ENCODE peak calls at places on chromosomes 4 and X, in five cellular contexts. B is heart left ventricle, X is pancreas, P is fibroblast of lung, Z is AG04450. A is an unnamed sample.

GRCh38 chr4:76308548-76308947 is 2.0 kb downstream of the STBD1 start:
- DNase-seq in B (peak), X (peak), P (no peak), Z (no peak), A (no peak)

GRCh38 chrX:36898301-36898700 is 109.9 kb upstream of the FAM47C start:
- DNase-seq in B (no peak), X (no peak), P (peak), Z (no peak), A (no peak)

GRCh38 chrX:154517101-154517781 is 1.2 kb upstream of the FAM3A start:
- DNase-seq in B (no peak), X (no peak), P (peak), Z (no peak), A (peak)

GRCh38 chr4:185335579-185335978 is 60.1 kb downstream of the LRP2BP start:
- DNase-seq in B (no peak), X (no peak), P (no peak), Z (no peak), A (no peak)

GRCh38 chrX:45769919-45770582 is 569.4 kb upstream of the DIPK2B start:
- DNase-seq in B (peak), X (peak), P (peak), Z (peak), A (peak)

GRCh38 chr4:106255195-106255594 is 60.8 kb downstream of the TBCK start:
- DNase-seq in B (peak), X (peak), P (no peak), Z (no peak), A (no peak)

GRCh38 chrX:153794897-153795816 is 689 bp downstream of the SSR4 start:
- DNase-seq in B (no peak), X (peak), P (no peak), Z (no peak), A (no peak)

GRCh38 chr4:68079918-68080317 is 49.8 kb downstream of the TMPRSS11F start:
- DNase-seq in B (no peak), X (no peak), P (no peak), Z (no peak), A (no peak)

GRCh38 chr4:186760576-186760975 is 36.9 kb upstream of the FAT1 start:
- DNase-seq in B (no peak), X (no peak), P (peak), Z (no peak), A (no peak)

GRCh38 chr4:186901850-186902249 is 178.2 kb upstream of the FAT1 start:
- DNase-seq in B (no peak), X (no peak), P (no peak), Z (no peak), A (no peak)

GRCh38 chr4:98485816-98486355 is 172.5 kb downstream of the TSPAN5 start:
- DNase-seq in B (no peak), X (no peak), P (no peak), Z (no peak), A (no peak)

DNA sequence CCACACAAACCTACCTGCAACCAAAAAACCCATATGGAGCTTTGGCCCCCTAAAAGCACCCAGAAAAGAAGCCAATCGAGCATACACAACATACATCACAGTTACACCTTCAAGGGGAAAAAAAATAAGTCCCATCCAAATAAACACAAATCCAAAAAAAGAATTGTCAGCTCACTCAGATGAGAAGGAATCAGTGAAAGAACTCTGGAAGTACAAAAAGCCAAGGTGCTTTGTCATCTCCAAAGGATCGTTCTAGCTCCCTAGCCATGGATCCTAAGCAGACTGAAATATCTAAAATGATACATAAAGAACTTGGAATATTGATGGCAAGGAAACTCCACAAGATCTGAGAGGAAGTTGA is 119.2 kb downstream of the NEK1 start:
- DNase-seq in B (no peak), X (no peak), P (no peak), Z (no peak), A (no peak)
- TF ChIP-seq CTCF in B (no peak), X (no peak), P (no peak), Z (no peak), A (no peak)

GRCh38 chr4:2257361-2258001 is 4.4 kb downstream of the MXD4 start:
- DNase-seq in B (peak), X (peak), P (no peak), Z (no peak), A (peak)
- H3K27ac ChIP-seq in B (peak), X (no peak), P (no peak), Z (no peak), A (peak)

DNA sequence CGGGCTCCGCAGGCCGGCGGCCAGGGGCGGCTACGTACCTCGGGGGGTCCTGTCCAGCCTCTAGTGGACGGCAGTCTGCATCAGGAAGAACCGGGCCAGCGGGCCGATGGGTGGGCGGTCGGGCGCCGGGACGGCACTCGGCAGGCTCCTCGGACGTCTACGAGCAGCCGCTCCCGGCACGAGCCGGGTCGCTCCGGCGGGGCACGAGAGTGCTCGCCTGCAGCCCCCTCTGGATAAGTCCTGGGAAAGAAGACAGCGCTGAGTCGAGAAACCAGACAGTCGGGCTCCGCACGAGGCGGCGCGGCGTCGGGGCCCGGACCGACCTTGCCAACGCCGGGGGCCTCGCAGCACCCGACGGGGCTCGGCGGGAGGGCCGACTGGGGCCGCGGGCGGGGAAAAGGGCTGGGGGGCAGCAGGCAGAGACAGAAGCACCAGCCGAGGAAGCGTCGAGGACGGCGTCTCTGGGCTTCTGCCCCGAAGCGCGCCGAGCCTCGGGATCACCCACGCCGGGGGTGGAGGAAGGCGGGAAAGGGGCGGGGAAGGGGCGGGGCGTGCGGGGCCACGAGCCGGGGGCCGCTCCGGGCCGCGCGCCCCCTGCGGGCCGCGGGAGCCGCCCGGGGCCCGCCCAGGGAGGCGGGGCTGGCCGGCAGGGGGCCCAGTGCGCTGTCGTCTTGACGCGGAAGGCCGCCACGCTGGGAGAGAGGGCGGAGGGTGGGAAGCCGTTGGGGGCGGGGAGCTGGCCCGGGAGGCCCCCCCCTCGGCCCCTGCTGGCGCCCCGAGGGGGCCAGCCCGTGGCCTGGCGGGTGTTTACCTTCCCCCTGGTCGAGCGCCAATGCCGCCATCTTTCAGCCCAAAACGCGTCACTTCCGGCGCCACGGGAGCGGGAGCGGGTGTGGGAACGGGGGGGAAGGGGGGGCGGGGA is 1.9 kb downstream of the KLHL15 start:
- DNase-seq in B (peak), X (peak), P (peak), Z (peak), A (peak)
- TF ChIP-seq CTCF in B (peak), X (no peak), P (peak), Z (no peak), A (no peak)

DNA sequence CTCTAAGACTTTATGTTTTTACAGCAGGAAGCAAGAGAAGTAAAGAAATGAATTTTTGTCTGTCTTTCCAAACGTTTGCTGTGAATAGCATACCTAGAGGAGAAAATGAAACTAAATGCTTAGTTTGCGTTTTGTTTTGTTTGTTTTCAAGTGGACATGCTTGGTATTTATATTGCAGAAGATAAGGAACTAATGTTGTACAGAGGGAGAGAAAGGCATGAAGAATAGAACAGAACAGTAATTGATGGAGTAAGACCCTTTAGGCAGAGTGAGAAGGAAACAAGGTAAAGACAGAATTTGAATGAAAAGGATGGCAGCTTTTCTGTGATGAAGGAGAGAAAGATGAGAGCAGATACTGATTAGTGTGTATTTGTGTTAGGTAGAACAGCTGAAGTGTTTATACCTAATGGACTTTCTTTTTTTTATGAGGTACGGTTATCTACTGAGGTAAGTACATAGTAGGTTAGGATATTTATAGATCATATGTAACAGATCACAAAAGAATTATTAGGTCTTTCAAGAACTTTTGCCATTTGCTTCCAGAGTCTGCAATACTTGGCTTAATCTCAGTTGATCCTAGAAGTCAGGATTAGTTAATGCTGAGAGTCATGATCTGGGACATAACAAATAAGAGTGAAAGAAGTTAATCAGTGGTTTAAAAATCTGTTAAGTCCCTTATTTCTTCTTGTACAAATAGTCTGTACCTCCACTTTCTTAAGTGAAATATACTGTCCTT is 36.9 kb downstream of the FABP2 start:
- DNase-seq in B (no peak), X (no peak), P (peak), Z (no peak), A (no peak)
- H3K27ac ChIP-seq in B (no peak), X (peak), P (no peak), Z (no peak), A (peak)

GRCh38 chr4:143207555-143207954 is 22.8 kb downstream of the USP38 start:
- DNase-seq in B (no peak), X (no peak), P (peak), Z (no peak), A (no peak)
- TF ChIP-seq CTCF in B (peak), X (no peak), P (peak), Z (peak), A (peak)

DNA sequence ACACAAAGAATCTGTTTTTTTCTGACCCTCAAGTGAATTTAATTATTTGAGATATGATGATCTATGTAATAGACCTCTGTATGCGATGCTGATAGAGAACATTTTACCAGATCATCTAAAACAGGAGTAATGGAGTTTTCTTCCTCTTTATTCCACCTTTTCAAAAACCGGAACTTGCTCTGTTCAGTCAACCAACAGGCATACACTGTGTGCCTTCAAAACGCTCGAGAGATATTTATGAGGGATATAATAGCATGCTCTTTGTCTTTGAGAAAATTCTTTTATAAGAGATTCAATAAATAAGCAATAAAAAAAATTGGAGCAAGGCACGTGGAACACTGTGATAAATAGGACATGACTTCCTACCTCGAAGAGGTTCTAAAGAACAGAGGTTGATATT is 2.0 kb downstream of the NYX start:
- DNase-seq in B (no peak), X (no peak), P (no peak), Z (no peak), A (no peak)
- H3K27ac ChIP-seq in B (peak), X (no peak), P (no peak), Z (no peak), A (peak)

DNA sequence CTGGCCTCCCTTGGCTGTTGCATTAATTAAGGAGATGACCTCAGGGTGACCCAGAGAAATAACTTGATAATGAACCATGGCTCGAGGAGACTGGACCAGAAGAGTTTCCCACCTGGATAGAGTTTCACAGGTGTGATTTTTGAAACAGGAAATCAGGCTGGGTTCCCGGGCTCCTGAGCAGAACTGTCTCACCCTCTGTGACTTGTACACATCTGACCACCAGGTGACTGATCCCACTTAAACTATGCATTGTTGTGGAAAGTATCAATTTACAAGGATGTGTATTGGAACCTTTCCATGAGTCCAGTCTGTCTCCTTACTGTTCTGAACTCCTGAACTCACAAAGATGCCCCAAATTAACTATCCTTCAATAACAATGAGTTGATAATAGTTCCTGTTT is 220.3 kb downstream of the PTTG2 start:
- DNase-seq in B (no peak), X (no peak), P (no peak), Z (no peak), A (no peak)
- TF ChIP-seq CTCF in B (no peak), X (no peak), P (no peak), Z (no peak), A (no peak)

DNA sequence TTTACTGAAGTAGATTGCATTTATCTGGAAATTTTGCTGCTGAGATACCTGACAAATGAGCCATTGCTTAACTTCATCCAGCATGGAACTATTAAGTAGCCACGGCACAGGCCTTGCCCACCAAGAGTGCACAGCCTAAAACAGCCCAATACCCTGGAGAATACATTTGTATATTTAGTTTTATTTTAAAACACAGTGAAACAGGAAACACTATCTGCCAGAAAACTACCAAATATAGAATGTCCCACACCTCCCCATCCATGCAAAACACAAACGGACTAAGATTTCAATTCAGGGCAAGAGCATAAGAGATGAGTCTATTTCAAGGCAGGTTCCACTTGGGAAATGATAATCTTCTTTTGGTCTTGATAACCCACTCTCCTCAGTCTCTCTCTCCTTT is 57.1 kb downstream of the MAML3 start:
- DNase-seq in B (no peak), X (no peak), P (peak), Z (no peak), A (no peak)
- H3K27ac ChIP-seq in B (peak), X (peak), P (peak), Z (no peak), A (peak)

GRCh38 chr4:86560447-86560846 is 33.7 kb upstream of the PTPN13 start:
- DNase-seq in B (no peak), X (no peak), P (peak), Z (no peak), A (no peak)

GRCh38 chr4:86558799-86559198 is 35.3 kb upstream of the PTPN13 start:
- DNase-seq in B (no peak), X (no peak), P (peak), Z (no peak), A (no peak)

GRCh38 chr4:86569103-86569870 is 24.8 kb upstream of the PTPN13 start:
- DNase-seq in B (no peak), X (no peak), P (no peak), Z (no peak), A (no peak)

GRCh38 chr4:86565641-86566040 is 28.5 kb upstream of the PTPN13 start:
- DNase-seq in B (no peak), X (no peak), P (no peak), Z (no peak), A (no peak)

GRCh38 chr4:86564795-86565194 is 29.3 kb upstream of the PTPN13 start:
- DNase-seq in B (no peak), X (no peak), P (no peak), Z (no peak), A (no peak)
- TF ChIP-seq CTCF in B (no peak), X (no peak), P (no peak), Z (no peak), A (no peak)

GRCh38 chr4:82892467-82892802 is 1.5 kb upstream of the SEC31A start:
- DNase-seq in B (no peak), X (no peak), P (no peak), Z (no peak), A (no peak)

GRCh38 chr4:82890913-82891727 is at the start of gene SEC31A:
- DNase-seq in B (peak), X (peak), P (peak), Z (peak), A (peak)

GRCh38 chr4:82890602-82890912 is 396 bp downstream of the SEC31A start:
- DNase-seq in B (no peak), X (no peak), P (no peak), Z (no peak), A (no peak)

GRCh38 chr4:82893942-82894341 is 3.0 kb upstream of the SEC31A start:
- DNase-seq in B (no peak), X (no peak), P (no peak), Z (no peak), A (no peak)

GRCh38 chr4:82891728-82892466 is 944 bp upstream of the SEC31A start:
- DNase-seq in B (no peak), X (no peak), P (no peak), Z (no peak), A (no peak)
- H3K27ac ChIP-seq in B (peak), X (peak), P (peak), Z (peak), A (peak)

A was measured in sigmoid colon.